ENCODE peak calls at places on chromosomes 3 and 15, in six cellular contexts. Q is HL-60, M is SK-N-SH, F is HCT116, X is K562, O is GM23338. I is an unnamed sample.

GRCh38 chr3:146881366-146881765 is 276.2 kb upstream of the PLSCR5 start:
- DNase-seq in O (no peak), M (no peak), X (no peak), Q (no peak), F (no peak), I (no peak)

GRCh38 chr3:4340411-4341335 is 37.5 kb downstream of the SETMAR start:
- DNase-seq in M (no peak), Q (peak), X (peak), F (no peak), O (no peak), I (no peak)

GRCh38 chr3:112437146-112438022 is 61.9 kb downstream of the BTLA start:
- DNase-seq in F (peak), O (peak), Q (peak), X (peak), M (no peak), I (peak)

GRCh38 chr3:104911376-104911775 is 455.3 kb upstream of the ALCAM start:
- DNase-seq in Q (no peak), F (no peak), O (no peak), X (no peak), M (no peak), I (no peak)

GRCh38 chr3:72171461-72171860 is 386.5 kb upstream of the PROK2 start:
- DNase-seq in F (no peak), O (no peak), X (no peak), M (no peak), Q (no peak), I (no peak)

GRCh38 chr3:30453364-30454039 is 152.9 kb upstream of the TGFBR2 start:
- DNase-seq in O (no peak), M (no peak), F (no peak), Q (no peak), X (no peak), I (no peak)

GRCh38 chr15:61083081-61083780 is 145.9 kb downstream of the RORA start:
- DNase-seq in M (no peak), F (no peak), O (no peak), Q (no peak), X (no peak), I (no peak)

GRCh38 chr3:35659808-35660207 is 20.5 kb downstream of the ARPP21 start:
- DNase-seq in O (peak), X (no peak), M (no peak), Q (peak), F (no peak), I (no peak)

GRCh38 chr15:60412026-60412425 is 14.2 kb upstream of the ANXA2 start:
- DNase-seq in O (no peak), Q (no peak), F (no peak), X (no peak), M (no peak), I (no peak)

GRCh38 chr3:78580691-78581090 is 1187.1 kb downstream of the ROBO1 start:
- DNase-seq in O (no peak), Q (no peak), X (no peak), M (no peak), F (no peak), I (no peak)

GRCh38 chr3:126352476-126353454 is 4.4 kb downstream of the KLF15 start:
- DNase-seq in Q (no peak), F (no peak), M (no peak), X (no peak), O (no peak), I (no peak)

GRCh38 chr3:184015381-184016019 is 2.2 kb downstream of the ABCC5 start:
- DNase-seq in X (peak), F (no peak), M (peak), O (no peak), Q (no peak), I (no peak)

GRCh38 chr3:166446291-166446690 is 609.1 kb upstream of the BCHE start:
- DNase-seq in F (no peak), O (no peak), M (no peak), X (no peak), Q (no peak), I (no peak)

GRCh38 chr15:90931737-90932659 is at the start of gene HDDC3:
- DNase-seq in M (peak), F (peak), X (peak), O (peak), Q (peak), I (no peak)

GRCh38 chr15:58327958-58328357 is 103.8 kb upstream of the LIPC start:
- DNase-seq in O (no peak), Q (no peak), X (no peak), M (no peak), F (no peak), I (no peak)

GRCh38 chr3:183695569-183696364 is 1.8 kb upstream of the YEATS2 start:
- DNase-seq in M (no peak), O (no peak), Q (no peak), F (no peak), X (peak), I (no peak)

GRCh38 chr3:63807901-63808589 is 11.1 kb upstream of the C3orf49 start:
- DNase-seq in O (no peak), F (no peak), X (no peak), M (no peak), Q (peak), I (no peak)

GRCh38 chr3:178182337-178182761 is 353.9 kb upstream of the KCNMB2 start:
- DNase-seq in F (no peak), M (peak), O (no peak), X (no peak), Q (no peak), I (no peak)

GRCh38 chr3:62201438-62202035 is 171.8 kb downstream of the FEZF2 start:
- DNase-seq in Q (no peak), M (peak), O (peak), X (peak), F (peak), I (peak)

GRCh38 chr15:50051811-50052419 is 67.1 kb downstream of the ATP8B4 start:
- DNase-seq in Q (peak), F (peak), O (peak), X (peak), M (peak), I (peak)

GRCh38 chr15:62899090-62899493 is 143.5 kb upstream of the TPM1 start:
- DNase-seq in F (no peak), Q (no peak), X (no peak), O (no peak), M (no peak), I (no peak)

GRCh38 chr3:145411605-145412004 is 749.4 kb downstream of the PLOD2 start:
- DNase-seq in X (no peak), Q (no peak), F (no peak), O (no peak), M (no peak), I (no peak)

GRCh38 chr3:44117239-44117638 is 124.4 kb upstream of the TOPAZ1 start:
- DNase-seq in M (no peak), Q (no peak), F (no peak), O (peak), X (no peak), I (no peak)

GRCh38 chr15:48581221-48581620 is 64.3 kb downstream of the FBN1 start:
- DNase-seq in F (no peak), Q (no peak), O (no peak), M (no peak), X (no peak), I (no peak)
- H3K27ac ChIP-seq in F (no peak), Q (no peak), O (no peak), M (no peak), X (no peak), I (no peak)

DNA sequence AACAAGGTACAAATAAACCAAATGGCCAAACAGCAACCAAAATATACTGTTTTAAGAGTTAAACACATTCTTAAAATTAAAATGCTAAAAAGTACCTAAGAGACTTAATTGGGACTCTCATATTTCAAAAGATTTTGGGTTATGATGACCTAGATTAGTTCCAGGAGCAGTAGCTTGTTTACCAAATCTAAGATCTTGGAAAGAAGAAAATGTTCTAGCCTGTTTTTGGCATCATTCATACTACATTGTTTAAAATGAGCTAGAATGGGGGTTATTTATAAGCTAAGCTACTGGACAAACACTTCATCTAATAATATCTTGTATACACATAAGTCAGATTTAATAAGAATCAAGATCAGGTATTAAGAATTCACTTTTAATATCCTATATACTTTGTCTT is 22.8 kb downstream of the ATOSA start:
- DNase-seq in Q (no peak), X (no peak), M (no peak), O (no peak), F (no peak), I (no peak)
- TF ChIP-seq POLR2AphosphoS5 in Q (no peak), X (no peak), M (no peak), O (no peak), F (no peak), I (no peak)

GRCh38 chr3:15279671-15280402 is 52.5 kb downstream of the SH3BP5 start:
- DNase-seq in Q (no peak), F (no peak), X (no peak), M (no peak), O (no peak), I (no peak)
- TF ChIP-seq REST in Q (no peak), F (no peak), X (no peak), M (no peak), O (no peak), I (no peak)

GRCh38 chr3:48334605-48335004 is 1.1 kb upstream of the SPINK8 start:
- DNase-seq in M (no peak), F (no peak), Q (no peak), O (no peak), X (no peak), I (no peak)
- H3K27ac ChIP-seq in M (no peak), F (no peak), Q (peak), O (no peak), X (no peak), I (no peak)

GRCh38 chr15:42581272-42581730 is 5.9 kb downstream of the STARD9 start:
- DNase-seq in Q (peak), O (peak), F (no peak), X (peak), M (peak), I (no peak)
- TF ChIP-seq POLR2AphosphoS5 in Q (no peak), O (peak), F (peak), X (no peak), M (peak), I (peak)

GRCh38 chr3:65889707-65890099 is 149.0 kb downstream of the MAGI1 start:
- DNase-seq in O (no peak), Q (no peak), F (no peak), M (no peak), X (no peak), I (no peak)

GRCh38 chr3:65893631-65894030 is 145.1 kb downstream of the MAGI1 start:
- DNase-seq in O (no peak), X (no peak), F (no peak), M (no peak), Q (no peak), I (no peak)

GRCh38 chr3:65890328-65890727 is 148.4 kb downstream of the MAGI1 start:
- DNase-seq in F (no peak), M (no peak), Q (no peak), O (no peak), X (no peak), I (no peak)

GRCh38 chr3:65886376-65886775 is 152.3 kb downstream of the MAGI1 start:
- DNase-seq in F (no peak), Q (no peak), M (no peak), X (no peak), O (no peak), I (no peak)

DNA sequence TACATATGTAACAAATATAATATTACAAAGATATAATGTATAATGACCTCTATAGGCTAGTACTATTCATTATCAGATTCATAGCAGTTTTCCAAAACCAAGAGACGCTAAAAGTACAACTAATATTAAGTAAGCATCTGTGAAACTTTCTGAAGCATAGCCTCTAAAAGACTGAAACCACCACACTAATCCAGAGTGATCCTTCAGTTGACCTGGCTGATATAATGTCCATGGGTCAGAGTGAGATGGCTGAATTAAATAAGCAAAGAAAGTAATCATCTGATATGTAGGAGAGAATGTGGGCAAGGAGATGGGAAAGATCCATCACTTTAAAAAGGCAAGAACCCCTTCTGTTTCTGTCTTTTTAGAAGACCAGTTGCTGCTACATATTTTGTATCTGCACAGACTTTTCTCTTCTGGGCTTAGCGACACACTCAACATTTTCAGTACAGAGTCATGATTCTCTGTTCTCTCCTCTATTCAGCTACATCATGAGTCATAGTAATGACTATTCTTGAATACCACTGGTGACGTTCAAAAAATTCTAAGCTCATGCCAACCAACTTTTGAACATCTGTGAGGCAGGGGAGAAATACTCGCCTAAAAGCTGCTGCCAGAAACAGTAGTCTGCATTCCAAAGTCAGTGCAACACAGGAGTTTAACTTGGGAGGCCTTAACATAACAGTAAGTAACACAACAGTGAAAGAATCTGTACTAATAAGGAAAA is 149.6 kb downstream of the MAGI1 start:
- DNase-seq in X (no peak), M (no peak), O (peak), F (peak), Q (no peak), I (peak)
- TF ChIP-seq REST in X (no peak), M (no peak), O (no peak), F (no peak), Q (no peak), I (no peak)